ENCODE peak calls at places on chromosomes 3 and 15, in eight cellular contexts. G, Y, W, Q, H, E, V and M are unnamed samples.

GRCh38 chr3:121995190-121996137 is 26.6 kb downstream of the ILDR1 start:
- DNase-seq in G (peak), Y (peak), W (peak), Q (peak), H (peak), E (peak), V (peak), M (peak)

GRCh38 chr15:71638876-71639275 is 171.5 kb upstream of the NR2E3 start:
- DNase-seq in G (no peak), Y (no peak), W (no peak), Q (no peak), H (no peak), E (no peak), V (no peak), M (no peak)

GRCh38 chr3:186307594-186307993 is 54.4 kb downstream of the DGKG start:
- DNase-seq in G (no peak), Y (peak), W (peak), Q (peak), H (peak), E (peak), V (peak), M (peak)

GRCh38 chr3:172102123-172102882 is 62.9 kb downstream of the FNDC3B start:
- DNase-seq in G (no peak), Y (no peak), W (no peak), Q (no peak), H (no peak), E (no peak), V (no peak), M (no peak)

GRCh38 chr15:91855241-91855640 is 1.7 kb downstream of the SLCO3A1 start:
- DNase-seq in G (no peak), Y (no peak), W (no peak), Q (no peak), H (no peak), E (no peak), V (no peak), M (no peak)

GRCh38 chr3:45140392-45140791 is 5.8 kb downstream of the CDCP1 start:
- DNase-seq in G (peak), Y (no peak), W (no peak), Q (no peak), H (peak), E (peak), V (peak), M (no peak)

GRCh38 chr3:30370681-30371271 is 235.6 kb upstream of the TGFBR2 start:
- DNase-seq in G (no peak), Y (no peak), W (peak), Q (no peak), H (peak), E (peak), V (peak), M (no peak)

GRCh38 chr15:76999996-77000395 is 5.1 kb downstream of the PSTPIP1 start:
- DNase-seq in G (no peak), Y (no peak), W (no peak), Q (no peak), H (no peak), E (no peak), V (no peak), M (no peak)

GRCh38 chr15:63420333-63420741 is 38.7 kb upstream of the CA12 start:
- DNase-seq in G (peak), Y (no peak), W (no peak), Q (peak), H (peak), E (peak), V (peak), M (peak)

GRCh38 chr15:39874890-39875549 is 45.0 kb downstream of the GPR176 start:
- DNase-seq in G (peak), Y (peak), W (peak), Q (peak), H (peak), E (no peak), V (peak), M (peak)
- TF ChIP-seq CTCF in G (peak), Y (peak), W (peak), Q (peak), H (peak), E (peak), V (peak), M (peak)

GRCh38 chr3:52839892-52840545 is 5.2 kb upstream of the MUSTN1 start:
- DNase-seq in G (no peak), Y (no peak), W (no peak), Q (no peak), H (no peak), E (no peak), V (peak), M (no peak)

GRCh38 chr3:52842424-52842823 is 7.6 kb upstream of the MUSTN1 start:
- DNase-seq in G (no peak), Y (no peak), W (no peak), Q (no peak), H (no peak), E (no peak), V (no peak), M (no peak)

GRCh38 chr3:52843116-52843865 is 8.5 kb upstream of the MUSTN1 start:
- DNase-seq in G (peak), Y (no peak), W (no peak), Q (no peak), H (no peak), E (no peak), V (no peak), M (no peak)

GRCh38 chr3:52841981-52842340 is 7.1 kb upstream of the MUSTN1 start:
- DNase-seq in G (no peak), Y (no peak), W (no peak), Q (no peak), H (no peak), E (no peak), V (no peak), M (no peak)

GRCh38 chr3:52841211-52841980 is 6.6 kb upstream of the MUSTN1 start:
- DNase-seq in G (no peak), Y (no peak), W (no peak), Q (no peak), H (no peak), E (peak), V (no peak), M (no peak)
- H3K27ac ChIP-seq in G (no peak), Y (no peak), W (no peak), Q (no peak), H (no peak), E (no peak), V (no peak), M (no peak)

GRCh38 chr3:10707089-10707983 is 108.7 kb upstream of the SLC6A11 start:
- DNase-seq in G (no peak), Y (peak), W (no peak), Q (no peak), H (no peak), E (no peak), V (no peak), M (no peak)
- TF ChIP-seq EZH2 in G (peak), Y (no peak), W (no peak), Q (peak), H (peak), E (peak), V (peak), M (peak)

GRCh38 chr3:129440648-129441190 is 695 bp downstream of the IFT122 start:
- DNase-seq in G (peak), Y (no peak), W (no peak), Q (no peak), H (no peak), E (no peak), V (no peak), M (no peak)

GRCh38 chr3:129441215-129441614 is 1.2 kb downstream of the IFT122 start:
- DNase-seq in G (peak), Y (no peak), W (no peak), Q (no peak), H (no peak), E (no peak), V (no peak), M (no peak)

GRCh38 chr3:129439817-129440647 is at the start of the genes IFT122 and MBD4:
- DNase-seq in G (peak), Y (peak), W (peak), Q (peak), H (peak), E (peak), V (peak), M (peak)

GRCh38 chr3:129441782-129442181 is 1.8 kb downstream of the IFT122 start:
- DNase-seq in G (no peak), Y (no peak), W (no peak), Q (no peak), H (peak), E (peak), V (no peak), M (no peak)

GRCh38 chr3:129439381-129439816 is 349 bp downstream of the MBD4 start:
- DNase-seq in G (peak), Y (peak), W (no peak), Q (peak), H (no peak), E (no peak), V (no peak), M (peak)
- TF ChIP-seq CTCF in G (no peak), Y (no peak), W (no peak), Q (no peak), H (no peak), E (no peak), V (no peak), M (no peak)